ENCODE peak calls at places on chromosomes 2 and 18, in seven cellular contexts. T is uterus; H is fibroblast of lung; F is spleen; S is aorta; O is CD8-positive, alpha-beta T cell; L is hepatocyte. A is an unnamed sample.

GRCh38 chr2:118266086-118266485 is 177.8 kb downstream of the INSIG2 start:
- DNase-seq in T (no peak), H (no peak), F (no peak), S (no peak), O (no peak), L (no peak), A (no peak)

GRCh38 chr2:190235101-190235500 is 84.5 kb downstream of the HIBCH start:
- DNase-seq in T (no peak), H (no peak), F (no peak), S (no peak), O (no peak), L (no peak), A (no peak)

GRCh38 chr2:62329797-62330196 is 133.9 kb downstream of the B3GNT2 start:
- DNase-seq in T (no peak), H (no peak), F (no peak), S (no peak), O (no peak), L (no peak), A (no peak)

GRCh38 chr2:187612857-187613256 is 58.6 kb upstream of the TFPI start:
- DNase-seq in T (no peak), H (no peak), F (no peak), S (no peak), O (no peak), L (no peak), A (no peak)

GRCh38 chr2:204743368-204743960 is 198.2 kb downstream of the PARD3B start:
- DNase-seq in T (no peak), H (no peak), F (no peak), S (no peak), O (no peak), L (no peak), A (no peak)

GRCh38 chr2:215425021-215425782 is 10.7 kb downstream of the FN1 start:
- DNase-seq in T (no peak), H (peak; percentile 73), F (no peak), S (no peak), O (no peak), L (no peak), A (no peak)

GRCh38 chr2:169828141-169828811 is 1.0 kb downstream of the UBR3 start:
- DNase-seq in T (peak; percentile 41), H (peak; percentile 37), F (no peak), S (no peak), O (peak; percentile 30), L (peak; percentile 49), A (peak; percentile 73)

GRCh38 chr18:8703781-8704301 is 1.5 kb upstream of the MTCL1 start:
- DNase-seq in T (no peak), H (no peak), F (peak; percentile 77), S (no peak), O (no peak), L (no peak), A (no peak)

GRCh38 chr2:201854221-201854801 is 48.0 kb downstream of the CDK15 start:
- DNase-seq in T (no peak), H (peak; percentile 96), F (no peak), S (no peak), O (no peak), L (peak; percentile 44), A (no peak)

GRCh38 chr2:36902385-36903120 is 63.8 kb downstream of the STRN start:
- DNase-seq in T (no peak), H (no peak), F (no peak), S (no peak), O (no peak), L (no peak), A (no peak)

GRCh38 chr2:100529900-100530299 is 32.9 kb upstream of the PDCL3 start:
- DNase-seq in T (no peak), H (no peak), F (no peak), S (no peak), O (no peak), L (no peak), A (no peak)

GRCh38 chr2:182324665-182325064 is 102.2 kb downstream of the PDE1A start:
- DNase-seq in T (no peak), H (peak; percentile 42), F (no peak), S (no peak), O (no peak), L (no peak), A (no peak)

GRCh38 chr18:77165489-77166415 is 33.2 kb upstream of the MBP start:
- DNase-seq in T (peak; percentile 39), H (peak; percentile 4), F (no peak), S (no peak), O (no peak), L (no peak), A (no peak)

GRCh38 chr2:165601866-165602636 is 132.6 kb downstream of the CSRNP3 start:
- DNase-seq in T (no peak), H (peak; percentile 90), F (no peak), S (no peak), O (no peak), L (peak; percentile 25), A (no peak)

GRCh38 chr2:25343187-25343825 is 1.6 kb upstream of the DNMT3A start:
- DNase-seq in T (no peak), H (no peak), F (no peak), S (no peak), O (no peak), L (no peak), A (no peak)

GRCh38 chr2:196170202-196170680 is 1.1 kb downstream of the STK17B start:
- DNase-seq in T (no peak), H (peak; percentile 81), F (no peak), S (no peak), O (no peak), L (peak; percentile 49), A (peak; percentile 81)

GRCh38 chr2:27194538-27195354 is 17.1 kb upstream of the ATRAID start:
- DNase-seq in T (no peak), H (no peak), F (no peak), S (no peak), O (no peak), L (no peak), A (no peak)

GRCh38 chr2:234142530-234142929 is 92.0 kb downstream of the SPP2 start:
- DNase-seq in T (no peak), H (no peak), F (no peak), S (no peak), O (no peak), L (no peak), A (no peak)

GRCh38 chr2:234145511-234145910 is 95.0 kb downstream of the SPP2 start:
- DNase-seq in T (no peak), H (no peak), F (no peak), S (no peak), O (no peak), L (no peak), A (no peak)

GRCh38 chr2:234146087-234146826 is 95.8 kb downstream of the SPP2 start:
- DNase-seq in T (no peak), H (peak; percentile 75), F (no peak), S (no peak), O (no peak), L (no peak), A (no peak)

GRCh38 chr2:234147335-234147861 is 96.9 kb downstream of the SPP2 start:
- DNase-seq in T (no peak), H (no peak), F (no peak), S (no peak), O (no peak), L (no peak), A (peak; percentile 82)

GRCh38 chr2:234145057-234145456 is 94.6 kb downstream of the SPP2 start:
- DNase-seq in T (no peak), H (no peak), F (no peak), S (no peak), O (no peak), L (no peak), A (no peak)
- H3K9me3 ChIP-seq in T (no peaks in the 10 kb centered on the region), H (no peaks in the 10 kb centered on the region), F (no peaks in the 10 kb centered on the region), S (peaks cover 3% of the 10 kb centered on the region), O (no peaks in the 10 kb centered on the region), L (no peaks in the 10 kb centered on the region), A (no peaks in the 10 kb centered on the region)

GRCh38 chr18:48140738-48141137 is 210.3 kb upstream of the SMAD2 start:
- DNase-seq in T (no peak), H (no peak), F (peak; percentile 67), S (no peak), O (no peak), L (no peak), A (no peak)

GRCh38 chr18:48139427-48140347 is 209.2 kb upstream of the SMAD2 start:
- DNase-seq in T (no peak), H (no peak), F (peak; percentile 71), S (no peak), O (no peak), L (no peak), A (no peak)

GRCh38 chr18:48138211-48138610 is 207.8 kb upstream of the SMAD2 start:
- DNase-seq in T (no peak), H (no peak), F (peak; percentile 39), S (no peak), O (no peak), L (no peak), A (no peak)

GRCh38 chr18:48137354-48138208 is 207.1 kb upstream of the SMAD2 start:
- DNase-seq in T (no peak), H (no peak), F (peak; percentile 41), S (no peak), O (no peak), L (no peak), A (no peak)

DNA sequence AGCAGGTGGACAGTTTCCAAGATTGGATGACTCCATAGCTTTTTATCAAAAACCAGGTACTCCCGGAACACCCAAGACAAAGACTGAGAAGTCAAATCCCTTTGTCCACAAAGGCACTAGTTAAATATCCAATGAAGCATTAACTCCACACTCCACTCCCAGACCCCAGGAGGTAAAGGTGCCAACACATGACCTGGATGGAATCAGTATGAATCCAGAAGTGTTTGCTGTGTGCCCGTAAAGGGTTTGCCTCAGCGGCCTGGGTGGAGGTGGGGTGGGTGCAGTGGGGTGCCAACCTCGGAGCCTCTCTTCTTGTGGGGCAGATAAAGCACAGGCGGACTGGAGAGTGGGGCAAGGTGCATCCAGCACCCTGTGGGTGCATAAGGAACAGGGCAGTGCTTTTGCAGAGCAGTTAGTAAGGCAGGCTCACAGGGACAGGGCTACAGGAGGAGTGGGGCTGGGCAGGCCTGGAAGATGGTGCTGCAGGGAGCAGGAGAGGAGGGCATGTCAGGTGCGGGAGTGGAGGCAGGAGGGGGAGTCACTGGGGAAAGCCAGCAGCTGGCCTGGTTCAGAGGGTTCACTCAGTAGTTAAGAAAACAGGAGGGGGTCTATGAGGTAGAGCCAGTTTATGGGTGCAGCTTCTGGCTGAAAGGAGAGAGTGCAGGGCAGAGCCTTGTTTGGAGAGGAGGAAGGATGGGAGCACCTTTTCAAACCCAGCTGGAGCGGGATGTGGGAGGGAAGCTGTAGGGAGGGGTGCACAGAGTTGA is 208.4 kb upstream of the SMAD2 start:
- DNase-seq in T (no peak), H (no peak), F (peak; percentile 66), S (no peak), O (no peak), L (no peak), A (no peak)
- H3K4me1 ChIP-seq in T (no peaks in the 10 kb centered on the region), H (no peaks in the 10 kb centered on the region), F (peaks cover 21% of the 10 kb centered on the region), S (no peaks in the 10 kb centered on the region), O (no peaks in the 10 kb centered on the region), L (peaks cover 18% of the 10 kb centered on the region), A (peaks cover 9% of the 10 kb centered on the region)

DNA sequence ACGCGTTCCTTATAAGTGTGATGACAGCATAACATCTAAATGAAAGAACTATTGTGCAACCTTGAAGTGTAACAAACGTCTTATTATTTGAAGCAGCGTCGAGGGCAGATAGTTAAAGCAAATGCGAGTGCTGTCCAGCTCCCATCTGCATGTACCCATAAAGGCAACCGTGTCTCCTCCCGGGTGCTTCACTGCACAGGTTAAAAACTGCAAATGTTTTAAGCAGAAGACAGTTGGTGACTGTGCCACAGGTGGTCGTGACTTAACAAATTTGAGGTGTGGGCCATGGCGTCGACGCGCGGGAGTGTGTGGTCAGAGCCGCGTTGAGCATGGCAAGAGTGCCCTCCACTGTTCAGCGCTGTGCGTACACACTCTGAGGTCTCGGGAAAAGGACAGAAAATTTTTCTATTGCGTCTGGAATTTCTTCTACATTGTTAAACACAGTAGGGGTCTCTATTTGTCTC is 6.4 kb downstream of the SALL3 start:
- DNase-seq in T (no peak), H (no peak), F (no peak), S (no peak), O (no peak), L (peak; percentile 66), A (no peak)
- H3K27me3 ChIP-seq in T (no peaks in the 10 kb centered on the region), H (peaks cover 17% of the 10 kb centered on the region), F (peaks cover 91% of the 10 kb centered on the region), S (no peaks in the 10 kb centered on the region), O (peaks cover 13% of the 10 kb centered on the region), L (peaks cover 81% of the 10 kb centered on the region), A (peaks cover 68% of the 10 kb centered on the region)

GRCh38 chr2:12861344-12861942 is 144.7 kb downstream of the TRIB2 start:
- DNase-seq in T (no peak), H (peak; percentile 39), F (no peak), S (no peak), O (no peak), L (no peak), A (peak; percentile 51)
- H3K9me3 ChIP-seq in T (no peaks in the 10 kb centered on the region), H (no peaks in the 10 kb centered on the region), F (peaks cover 32% of the 10 kb centered on the region), S (no peaks in the 10 kb centered on the region), O (peaks cover 6% of the 10 kb centered on the region), L (no peaks in the 10 kb centered on the region), A (peaks cover 17% of the 10 kb centered on the region)